ENCODE peak calls at places on chromosomes 16 and 17, in seven cellular contexts. O is GM06990; D is activated naive CD4-positive, alpha-beta T cell treated with Interleukin-2 at 50 U/mL for 16 hours; X is fibroblast of villous mesenchyme; K is activated CD4-positive, alpha-beta T cell treated with anti-CD3 and anti-CD28 coated beads, Interleukin-2, amount 50 U/mL, for 48 hours; A is activated T-cell treated with anti-CD3 and anti-CD28 coated beads, Interleukin-2, amount 50 U/mL, for 48 hours; V is WTC11. N is an unnamed sample.

GRCh38 chr17:77865109-77865611 is 93.3 kb upstream of the TNRC6C start:
- DNase-seq in O (no peak), D (no peak), K (no peak), A (no peak), V (no peak), X (no peak), N (no peak)

GRCh38 chr16:86740817-86741799 is 162.8 kb downstream of the FOXL1 start:
- DNase-seq in D (no peak), O (no peak), V (no peak), X (peak), K (no peak), A (no peak), N (peak)

GRCh38 chr17:2899911-2900310 is 103.7 kb downstream of the RAP1GAP2 start:
- DNase-seq in K (no peak), V (no peak), D (no peak), X (no peak), O (no peak), A (no peak), N (no peak)

GRCh38 chr16:74745926-74746325 is 28.7 kb downstream of the FA2H start:
- DNase-seq in V (no peak), A (no peak), D (no peak), K (no peak), O (no peak), X (no peak), N (no peak)

GRCh38 chr17:71709974-71710373 is 410.8 kb upstream of the SOX9 start:
- DNase-seq in V (no peak), D (no peak), A (no peak), X (no peak), K (no peak), O (no peak), N (no peak)

GRCh38 chr17:79483122-79483521 is 127.7 kb downstream of the RBFOX3 start:
- DNase-seq in D (no peak), O (no peak), V (no peak), X (no peak), K (no peak), A (no peak), N (no peak)

GRCh38 chr16:89828199-89828869 is at the start of gene SPIRE2:
- DNase-seq in V (peak), D (peak), X (peak), A (peak), O (peak), K (peak), N (peak)

GRCh38 chr17:30318190-30318589 is 15.7 kb downstream of the TMIGD1 start:
- DNase-seq in O (no peak), X (no peak), D (no peak), V (no peak), K (no peak), A (no peak), N (no peak)

GRCh38 chr17:59366773-59367656 is 35.6 kb downstream of the YPEL2 start:
- DNase-seq in D (no peak), X (peak), O (no peak), K (no peak), A (no peak), V (no peak), N (peak)

GRCh38 chr16:50594332-50595260 is 46.4 kb downstream of the NKD1 start:
- DNase-seq in D (no peak), V (no peak), X (no peak), O (no peak), K (no peak), A (no peak), N (no peak)

GRCh38 chr17:72136692-72137550 is 16.1 kb downstream of the SOX9 start:
- DNase-seq in A (no peak), V (no peak), K (no peak), D (no peak), O (no peak), X (no peak), N (no peak)

GRCh38 chr17:31581022-31581483 is 189.6 kb downstream of the RAB11FIP4 start:
- DNase-seq in V (no peak), X (peak), K (no peak), O (no peak), D (no peak), A (no peak), N (peak)

GRCh38 chr17:32822996-32823395 is 53.9 kb downstream of the MYO1D start:
- DNase-seq in V (no peak), A (no peak), O (no peak), K (no peak), D (no peak), X (no peak), N (peak)

GRCh38 chr16:79261461-79261860 is 339.1 kb downstream of the MAF start:
- DNase-seq in O (no peak), X (no peak), D (peak), A (peak), K (peak), V (peak), N (no peak)

GRCh38 chr16:75580-76501 is 2.2 kb upstream of the MPG start:
- DNase-seq in X (peak), O (no peak), K (no peak), V (peak), A (no peak), D (no peak), N (peak)

GRCh38 chr16:63311313-63311712 is 1275.1 kb upstream of the CDH8 start:
- DNase-seq in X (no peak), K (no peak), D (no peak), V (no peak), O (no peak), A (no peak), N (no peak)

GRCh38 chr16:3074860-3075545 is 9.6 kb downstream of the IL32 start:
- DNase-seq in X (no peak), O (peak), K (peak), V (no peak), A (peak), D (peak), N (no peak)

GRCh38 chr16:79090966-79091365 is 509.6 kb downstream of the MAF start:
- DNase-seq in V (no peak), K (no peak), X (no peak), O (no peak), D (no peak), A (no peak), N (no peak)

GRCh38 chr17:18026408-18026776 is 12.6 kb downstream of the ATPAF2 start:
- DNase-seq in O (no peak), K (no peak), V (no peak), D (no peak), X (peak), A (no peak), N (peak)

GRCh38 chr17:45334231-45334630 is 17.4 kb upstream of the MAP3K14 start:
- DNase-seq in X (no peak), V (no peak), O (peak), A (peak), D (no peak), K (no peak), N (no peak)

GRCh38 chr16:14331020-14331419 is 259.9 kb downstream of the MRTFB start:
- DNase-seq in X (no peak), K (no peak), V (no peak), D (no peak), O (no peak), A (no peak), N (no peak)

GRCh38 chr17:13592427-13592826 is 9.3 kb downstream of the HS3ST3A1 start:
- DNase-seq in X (peak), A (no peak), K (no peak), O (no peak), V (no peak), D (no peak), N (no peak)

GRCh38 chr16:71230122-71230845 is at the start of gene HYDIN:
- DNase-seq in V (peak), A (peak), D (no peak), X (peak), K (peak), O (peak), N (peak)

GRCh38 chr17:13003454-13003851 is 14.4 kb downstream of the ELAC2 start:
- DNase-seq in X (no peak), O (no peak), K (no peak), A (no peak), V (no peak), D (no peak), N (no peak)

GRCh38 chr16:31451201-31451600 is 8.1 kb upstream of the ARMC5 start:
- DNase-seq in X (no peak), O (no peak), K (no peak), D (no peak), V (no peak), A (no peak), N (no peak)

GRCh38 chr16:81917375-81917774 is 93.9 kb downstream of the SDR42E1 start:
- DNase-seq in D (no peak), V (no peak), X (no peak), O (no peak), K (no peak), A (no peak), N (no peak)

GRCh38 chr16:50245417-50246298 is 20.7 kb upstream of the ADCY7 start:
- DNase-seq in A (peak), X (peak), V (no peak), D (peak), K (peak), O (peak), N (peak)

GRCh38 chr16:73124097-73124652 is 76.2 kb upstream of the ZFHX3 start:
- DNase-seq in X (no peak), V (no peak), D (no peak), A (no peak), K (no peak), O (no peak), N (no peak)

GRCh38 chr16:57192146-57192545 is 6.0 kb downstream of the RSPRY1 start:
- DNase-seq in A (no peak), O (no peak), K (no peak), X (no peak), D (no peak), V (no peak), N (peak)

GRCh38 chr16:27431773-27432599 is 30.0 kb downstream of the IL21R start:
- DNase-seq in D (no peak), O (no peak), A (peak), X (no peak), V (no peak), K (no peak), N (peak)